ENCODE peak calls at places on chromosomes 12 and 14, in nine cellular contexts. One of them, this sample, is unnamed.

GRCh38 chr12:131747276-131747675 is 36.4 kb downstream of the SFSWAP start:
- DNase-seq in NCI-H1092: no peak
- DNase-seq in pons: no peak
- DNase-seq in G401: no peak
- DNase-seq in naive thymus-derived CD4-positive, alpha-beta T cell: no peak
- DNase-seq in Peyer's patch: no peak
- DNase-seq in LoVo: no peak
- DNase-seq in HS-5: no peak
- DNase-seq in effector memory CD8-positive, alpha-beta T cell: no peak
- DNase-seq in this sample: no peak

GRCh38 chr14:94974422-94974821 is 182.9 kb downstream of the DICER1 start:
- DNase-seq in G401: no peak
- DNase-seq in LoVo: no peak
- DNase-seq in NCI-H1092: no peak
- DNase-seq in pons: no peak
- DNase-seq in effector memory CD8-positive, alpha-beta T cell: no peak
- DNase-seq in naive thymus-derived CD4-positive, alpha-beta T cell: no peak
- DNase-seq in Peyer's patch: no peak
- DNase-seq in HS-5: no peak
- DNase-seq in this sample: no peak

GRCh38 chr14:84804498-84805294 is 725.2 kb upstream of the FLRT2 start:
- DNase-seq in effector memory CD8-positive, alpha-beta T cell: no peak
- DNase-seq in LoVo: no peak
- DNase-seq in G401: no peak
- DNase-seq in NCI-H1092: no peak
- DNase-seq in HS-5: no peak
- DNase-seq in pons: no peak
- DNase-seq in naive thymus-derived CD4-positive, alpha-beta T cell: no peak
- DNase-seq in Peyer's patch: no peak
- DNase-seq in this sample: no peak

GRCh38 chr12:90909069-90909676 is 45.8 kb downstream of the CCER1 start:
- DNase-seq in LoVo: peak; percentile 39
- DNase-seq in effector memory CD8-positive, alpha-beta T cell: no peak
- DNase-seq in NCI-H1092: peak; percentile 0
- DNase-seq in naive thymus-derived CD4-positive, alpha-beta T cell: no peak
- DNase-seq in pons: peak; percentile 47
- DNase-seq in Peyer's patch: no peak
- DNase-seq in HS-5: no peak
- DNase-seq in G401: peak; percentile 43
- DNase-seq in this sample: no peak

GRCh38 chr12:2333516-2333915 is 280.7 kb downstream of the CACNA1C start:
- DNase-seq in effector memory CD8-positive, alpha-beta T cell: no peak
- DNase-seq in HS-5: no peak
- DNase-seq in NCI-H1092: no peak
- DNase-seq in Peyer's patch: no peak
- DNase-seq in G401: no peak
- DNase-seq in naive thymus-derived CD4-positive, alpha-beta T cell: no peak
- DNase-seq in LoVo: no peak
- DNase-seq in pons: no peak
- DNase-seq in this sample: no peak

GRCh38 chr14:95527392-95528002 is 7.4 kb upstream of the GLRX5 start:
- DNase-seq in HS-5: no peak
- DNase-seq in G401: peak; percentile 48
- DNase-seq in LoVo: peak; percentile 30
- DNase-seq in Peyer's patch: no peak
- DNase-seq in effector memory CD8-positive, alpha-beta T cell: peak; percentile 53
- DNase-seq in pons: peak; percentile 77
- DNase-seq in NCI-H1092: no peak
- DNase-seq in naive thymus-derived CD4-positive, alpha-beta T cell: peak; percentile 54
- DNase-seq in this sample: peak; percentile 65

GRCh38 chr12:2376855-2377657 is 324.3 kb downstream of the CACNA1C start:
- DNase-seq in Peyer's patch: peak; percentile 60
- DNase-seq in HS-5: no peak
- DNase-seq in effector memory CD8-positive, alpha-beta T cell: no peak
- DNase-seq in LoVo: no peak
- DNase-seq in G401: no peak
- DNase-seq in pons: no peak
- DNase-seq in naive thymus-derived CD4-positive, alpha-beta T cell: no peak
- DNase-seq in NCI-H1092: peak; percentile 62
- DNase-seq in this sample: peak; percentile 18

GRCh38 chr14:104283197-104284106 is 145.1 kb downstream of the KIF26A start:
- DNase-seq in pons: no peak
- DNase-seq in naive thymus-derived CD4-positive, alpha-beta T cell: no peak
- DNase-seq in Peyer's patch: peak; percentile 73
- DNase-seq in LoVo: no peak
- DNase-seq in effector memory CD8-positive, alpha-beta T cell: no peak
- DNase-seq in NCI-H1092: no peak
- DNase-seq in HS-5: no peak
- DNase-seq in G401: no peak
- DNase-seq in this sample: peak; percentile 71

GRCh38 chr14:89409961-89410360 is 7.1 kb downstream of the FOXN3 start:
- DNase-seq in NCI-H1092: no peak
- DNase-seq in G401: no peak
- DNase-seq in pons: no peak
- DNase-seq in naive thymus-derived CD4-positive, alpha-beta T cell: no peak
- DNase-seq in Peyer's patch: no peak
- DNase-seq in HS-5: no peak
- DNase-seq in LoVo: no peak
- DNase-seq in effector memory CD8-positive, alpha-beta T cell: no peak
- DNase-seq in this sample: no peak

GRCh38 chr12:25384038-25384953 is 133.6 kb upstream of the KRAS start:
- DNase-seq in HS-5: no peak
- DNase-seq in LoVo: peak; percentile 30
- DNase-seq in G401: no peak
- DNase-seq in NCI-H1092: no peak
- DNase-seq in pons: peak; percentile 11
- DNase-seq in effector memory CD8-positive, alpha-beta T cell: no peak
- DNase-seq in Peyer's patch: peak; percentile 58
- DNase-seq in naive thymus-derived CD4-positive, alpha-beta T cell: no peak
- DNase-seq in this sample: peak; percentile 42

GRCh38 chr12:120720234-120720968 is 5.2 kb upstream of the ACADS start:
- DNase-seq in LoVo: no peak
- DNase-seq in NCI-H1092: no peak
- DNase-seq in pons: peak; percentile 62
- DNase-seq in effector memory CD8-positive, alpha-beta T cell: no peak
- DNase-seq in HS-5: peak; percentile 35
- DNase-seq in Peyer's patch: no peak
- DNase-seq in naive thymus-derived CD4-positive, alpha-beta T cell: no peak
- DNase-seq in G401: peak; percentile 17
- DNase-seq in this sample: no peak

GRCh38 chr12:101328917-101329316 is 49.0 kb downstream of the UTP20 start:
- DNase-seq in naive thymus-derived CD4-positive, alpha-beta T cell: no peak
- DNase-seq in pons: no peak
- DNase-seq in Peyer's patch: no peak
- DNase-seq in NCI-H1092: no peak
- DNase-seq in HS-5: no peak
- DNase-seq in effector memory CD8-positive, alpha-beta T cell: no peak
- DNase-seq in LoVo: no peak
- DNase-seq in G401: no peak
- DNase-seq in this sample: no peak

GRCh38 chr14:42028607-42029006 is 421.9 kb downstream of the LRFN5 start:
- DNase-seq in G401: no peak
- DNase-seq in pons: no peak
- DNase-seq in NCI-H1092: no peak
- DNase-seq in Peyer's patch: no peak
- DNase-seq in effector memory CD8-positive, alpha-beta T cell: no peak
- DNase-seq in HS-5: no peak
- DNase-seq in naive thymus-derived CD4-positive, alpha-beta T cell: no peak
- DNase-seq in LoVo: no peak
- DNase-seq in this sample: no peak

GRCh38 chr12:25377475-25378179 is 126.9 kb upstream of the KRAS start:
- DNase-seq in Peyer's patch: no peak
- DNase-seq in naive thymus-derived CD4-positive, alpha-beta T cell: peak; percentile 67
- DNase-seq in effector memory CD8-positive, alpha-beta T cell: peak; percentile 34
- DNase-seq in LoVo: no peak
- DNase-seq in NCI-H1092: no peak
- DNase-seq in HS-5: peak; percentile 37
- DNase-seq in pons: no peak
- DNase-seq in G401: no peak
- DNase-seq in this sample: no peak

GRCh38 chr14:99729991-99730875 is 46.1 kb downstream of the CYP46A1 start:
- DNase-seq in LoVo: peak; percentile 61
- DNase-seq in naive thymus-derived CD4-positive, alpha-beta T cell: peak; percentile 50
- DNase-seq in HS-5: no peak
- DNase-seq in NCI-H1092: no peak
- DNase-seq in Peyer's patch: peak; percentile 81
- DNase-seq in effector memory CD8-positive, alpha-beta T cell: peak; percentile 73
- DNase-seq in pons: no peak
- DNase-seq in G401: peak; percentile 23
- DNase-seq in this sample: peak; percentile 68

GRCh38 chr12:11650697-11651281 is 1.3 kb downstream of the ETV6 start:
- DNase-seq in G401: peak; percentile 21
- DNase-seq in effector memory CD8-positive, alpha-beta T cell: peak; percentile 8
- DNase-seq in pons: peak; percentile 72
- DNase-seq in naive thymus-derived CD4-positive, alpha-beta T cell: no peak
- DNase-seq in Peyer's patch: no peak
- DNase-seq in LoVo: no peak
- DNase-seq in NCI-H1092: peak; percentile 26
- DNase-seq in HS-5: no peak
- DNase-seq in this sample: peak; percentile 15

GRCh38 chr14:77457115-77457521 is 283 bp downstream of the VIPAS39 start:
- DNase-seq in G401: no peak
- DNase-seq in pons: no peak
- DNase-seq in naive thymus-derived CD4-positive, alpha-beta T cell: no peak
- DNase-seq in NCI-H1092: no peak
- DNase-seq in LoVo: peak; percentile 2
- DNase-seq in effector memory CD8-positive, alpha-beta T cell: no peak
- DNase-seq in HS-5: no peak
- DNase-seq in Peyer's patch: no peak
- DNase-seq in this sample: no peak

GRCh38 chr12:64696065-64696741 is 63.0 kb downstream of the GNS start:
- DNase-seq in effector memory CD8-positive, alpha-beta T cell: no peak
- DNase-seq in Peyer's patch: no peak
- DNase-seq in G401: peak; percentile 14
- DNase-seq in HS-5: no peak
- DNase-seq in NCI-H1092: no peak
- DNase-seq in LoVo: peak; percentile 48
- DNase-seq in pons: peak; percentile 48
- DNase-seq in naive thymus-derived CD4-positive, alpha-beta T cell: no peak
- DNase-seq in this sample: no peak

GRCh38 chr12:116121453-116121871 is 156.0 kb downstream of the MED13L start:
- DNase-seq in LoVo: no peak
- DNase-seq in HS-5: peak; percentile 61
- DNase-seq in pons: no peak
- DNase-seq in G401: no peak
- DNase-seq in Peyer's patch: no peak
- DNase-seq in NCI-H1092: no peak
- DNase-seq in effector memory CD8-positive, alpha-beta T cell: no peak
- DNase-seq in naive thymus-derived CD4-positive, alpha-beta T cell: no peak
- DNase-seq in this sample: no peak

GRCh38 chr14:104184506-104184905 is 46.1 kb downstream of the KIF26A start:
- DNase-seq in effector memory CD8-positive, alpha-beta T cell: no peak
- DNase-seq in NCI-H1092: no peak
- DNase-seq in Peyer's patch: no peak
- DNase-seq in naive thymus-derived CD4-positive, alpha-beta T cell: no peak
- DNase-seq in LoVo: no peak
- DNase-seq in G401: no peak
- DNase-seq in HS-5: no peak
- DNase-seq in pons: no peak
- DNase-seq in this sample: no peak

GRCh38 chr12:2170376-2170775 is 117.6 kb downstream of the CACNA1C start:
- DNase-seq in G401: no peak
- DNase-seq in Peyer's patch: no peak
- DNase-seq in pons: no peak
- DNase-seq in effector memory CD8-positive, alpha-beta T cell: no peak
- DNase-seq in LoVo: no peak
- DNase-seq in HS-5: no peak
- DNase-seq in naive thymus-derived CD4-positive, alpha-beta T cell: no peak
- DNase-seq in NCI-H1092: no peak
- DNase-seq in this sample: no peak

GRCh38 chr12:79115743-79116142 is 251.2 kb downstream of the SYT1 start:
- DNase-seq in effector memory CD8-positive, alpha-beta T cell: no peak
- DNase-seq in Peyer's patch: no peak
- DNase-seq in naive thymus-derived CD4-positive, alpha-beta T cell: no peak
- DNase-seq in G401: no peak
- DNase-seq in NCI-H1092: no peak
- DNase-seq in LoVo: no peak
- DNase-seq in pons: no peak
- DNase-seq in HS-5: no peak
- DNase-seq in this sample: no peak

GRCh38 chr12:122851820-122852219 is 16.6 kb downstream of the HIP1R start:
- DNase-seq in HS-5: peak; percentile 70
- DNase-seq in pons: no peak
- DNase-seq in NCI-H1092: no peak
- DNase-seq in naive thymus-derived CD4-positive, alpha-beta T cell: no peak
- DNase-seq in Peyer's patch: no peak
- DNase-seq in effector memory CD8-positive, alpha-beta T cell: no peak
- DNase-seq in G401: no peak
- DNase-seq in LoVo: no peak
- DNase-seq in this sample: no peak

GRCh38 chr12:17304503-17305347 is 698.8 kb upstream of the LMO3 start:
- DNase-seq in naive thymus-derived CD4-positive, alpha-beta T cell: no peak
- DNase-seq in NCI-H1092: no peak
- DNase-seq in LoVo: peak; percentile 6
- DNase-seq in Peyer's patch: no peak
- DNase-seq in HS-5: peak; percentile 89
- DNase-seq in pons: no peak
- DNase-seq in effector memory CD8-positive, alpha-beta T cell: no peak
- DNase-seq in G401: no peak
- DNase-seq in this sample: no peak

GRCh38 chr12:74021937-74022336 is 515.7 kb upstream of the ATXN7L3B start:
- DNase-seq in Peyer's patch: no peak
- DNase-seq in G401: peak; percentile 32
- DNase-seq in LoVo: peak; percentile 54
- DNase-seq in effector memory CD8-positive, alpha-beta T cell: no peak
- DNase-seq in HS-5: peak; percentile 31
- DNase-seq in NCI-H1092: peak; percentile 7
- DNase-seq in naive thymus-derived CD4-positive, alpha-beta T cell: no peak
- DNase-seq in pons: peak; percentile 78
- DNase-seq in this sample: peak; percentile 9

GRCh38 chr12:59318940-59319339 is 276.9 kb upstream of the SLC16A7 start:
- DNase-seq in Peyer's patch: no peak
- DNase-seq in pons: no peak
- DNase-seq in NCI-H1092: no peak
- DNase-seq in LoVo: no peak
- DNase-seq in naive thymus-derived CD4-positive, alpha-beta T cell: no peak
- DNase-seq in G401: no peak
- DNase-seq in HS-5: no peak
- DNase-seq in effector memory CD8-positive, alpha-beta T cell: no peak
- DNase-seq in this sample: no peak

GRCh38 chr14:90355540-90356518 is 24.1 kb upstream of the NRDE2 start:
- DNase-seq in G401: no peak
- DNase-seq in effector memory CD8-positive, alpha-beta T cell: no peak
- DNase-seq in NCI-H1092: no peak
- DNase-seq in pons: no peak
- DNase-seq in LoVo: no peak
- DNase-seq in naive thymus-derived CD4-positive, alpha-beta T cell: no peak
- DNase-seq in HS-5: no peak
- DNase-seq in Peyer's patch: peak; percentile 53
- DNase-seq in this sample: no peak

GRCh38 chr12:56280849-56281248 is 14.1 kb downstream of the COQ10A start:
- DNase-seq in HS-5: no peak
- DNase-seq in pons: no peak
- DNase-seq in naive thymus-derived CD4-positive, alpha-beta T cell: no peak
- DNase-seq in Peyer's patch: no peak
- DNase-seq in NCI-H1092: no peak
- DNase-seq in effector memory CD8-positive, alpha-beta T cell: no peak
- DNase-seq in G401: no peak
- DNase-seq in LoVo: no peak
- DNase-seq in this sample: no peak

This sample was measured in transverse colon.